ENCODE peak calls at places on chromosome 11, in four cellular contexts. One of them, this sample, is unnamed.

GRCh38 chr11:102850973-102851745 is 7.8 kb upstream of the MMP3 start:
- DNase-seq in lower lobe of right lung: no peak
- DNase-seq in left lung: no peak
- DNase-seq in GM10248: no peak
- DNase-seq in this sample: no peak

GRCh38 chr11:81644239-81644840 is 1089.3 kb downstream of the FAM181B start:
- DNase-seq in lower lobe of right lung: no peak
- DNase-seq in left lung: no peak
- DNase-seq in GM10248: peak
- DNase-seq in this sample: no peak

GRCh38 chr11:123742334-123742733 is 874 bp upstream of the ZNF202 start:
- DNase-seq in lower lobe of right lung: no peak
- DNase-seq in left lung: no peak
- DNase-seq in GM10248: no peak
- DNase-seq in this sample: no peak

GRCh38 chr11:134466909-134467567 is 55.0 kb upstream of the B3GAT1 start:
- DNase-seq in lower lobe of right lung: no peak
- DNase-seq in left lung: no peak
- DNase-seq in GM10248: no peak
- DNase-seq in this sample: no peak

GRCh38 chr11:12914401-12914912 is 94.7 kb upstream of the RASSF10 start:
- DNase-seq in lower lobe of right lung: peak
- DNase-seq in left lung: peak
- DNase-seq in GM10248: peak
- DNase-seq in this sample: no peak

GRCh38 chr11:116881153-116881552 is 43.7 kb upstream of the APOA1 start:
- DNase-seq in lower lobe of right lung: no peak
- DNase-seq in left lung: no peak
- DNase-seq in GM10248: no peak
- DNase-seq in this sample: no peak

GRCh38 chr11:87137711-87138110 is 100.0 kb downstream of the TMEM135 start:
- DNase-seq in lower lobe of right lung: no peak
- DNase-seq in left lung: no peak
- DNase-seq in GM10248: no peak
- DNase-seq in this sample: no peak

GRCh38 chr11:88704505-88704904 is 361.3 kb downstream of the GRM5 start:
- DNase-seq in lower lobe of right lung: no peak
- DNase-seq in left lung: no peak
- DNase-seq in GM10248: no peak
- DNase-seq in this sample: no peak

GRCh38 chr11:57126766-57127400 is 54.9 kb upstream of the LRRC55 start:
- DNase-seq in lower lobe of right lung: no peak
- DNase-seq in left lung: no peak
- DNase-seq in GM10248: no peak
- DNase-seq in this sample: no peak

GRCh38 chr11:7605544-7605943 is 67.8 kb downstream of the CYB5R2 start:
- DNase-seq in lower lobe of right lung: no peak
- DNase-seq in left lung: no peak
- DNase-seq in GM10248: no peak
- DNase-seq in this sample: no peak

GRCh38 chr11:93842461-93842860 is 8.0 kb downstream of the VSTM5 start:
- DNase-seq in lower lobe of right lung: no peak
- DNase-seq in left lung: no peak
- DNase-seq in GM10248: no peak
- DNase-seq in this sample: no peak

GRCh38 chr11:70415642-70416395 is 17.5 kb downstream of the CTTN start:
- DNase-seq in lower lobe of right lung: no peak
- DNase-seq in left lung: no peak
- DNase-seq in GM10248: no peak
- DNase-seq in this sample: no peak

GRCh38 chr11:100383357-100383865 is 303.7 kb upstream of the ARHGAP42 start:
- DNase-seq in lower lobe of right lung: no peak
- DNase-seq in left lung: no peak
- DNase-seq in GM10248: no peak
- DNase-seq in this sample: no peak

GRCh38 chr11:62917906-62918502 is 3.2 kb downstream of the CHRM1 start:
- DNase-seq in lower lobe of right lung: peak
- DNase-seq in left lung: no peak
- DNase-seq in GM10248: no peak
- DNase-seq in this sample: no peak

GRCh38 chr11:42967653-42968052 is 344.1 kb upstream of the API5 start:
- DNase-seq in lower lobe of right lung: no peak
- DNase-seq in left lung: no peak
- DNase-seq in GM10248: no peak
- DNase-seq in this sample: no peak

GRCh38 chr11:33930317-33931021 is 38.6 kb upstream of the LMO2 start:
- DNase-seq in lower lobe of right lung: no peak
- DNase-seq in left lung: no peak
- DNase-seq in GM10248: no peak
- DNase-seq in this sample: no peak

GRCh38 chr11:128886401-128887119 is 4.6 kb upstream of the KCNJ5 start:
- DNase-seq in lower lobe of right lung: no peak
- DNase-seq in left lung: no peak
- DNase-seq in GM10248: no peak
- DNase-seq in this sample: no peak

DNA sequence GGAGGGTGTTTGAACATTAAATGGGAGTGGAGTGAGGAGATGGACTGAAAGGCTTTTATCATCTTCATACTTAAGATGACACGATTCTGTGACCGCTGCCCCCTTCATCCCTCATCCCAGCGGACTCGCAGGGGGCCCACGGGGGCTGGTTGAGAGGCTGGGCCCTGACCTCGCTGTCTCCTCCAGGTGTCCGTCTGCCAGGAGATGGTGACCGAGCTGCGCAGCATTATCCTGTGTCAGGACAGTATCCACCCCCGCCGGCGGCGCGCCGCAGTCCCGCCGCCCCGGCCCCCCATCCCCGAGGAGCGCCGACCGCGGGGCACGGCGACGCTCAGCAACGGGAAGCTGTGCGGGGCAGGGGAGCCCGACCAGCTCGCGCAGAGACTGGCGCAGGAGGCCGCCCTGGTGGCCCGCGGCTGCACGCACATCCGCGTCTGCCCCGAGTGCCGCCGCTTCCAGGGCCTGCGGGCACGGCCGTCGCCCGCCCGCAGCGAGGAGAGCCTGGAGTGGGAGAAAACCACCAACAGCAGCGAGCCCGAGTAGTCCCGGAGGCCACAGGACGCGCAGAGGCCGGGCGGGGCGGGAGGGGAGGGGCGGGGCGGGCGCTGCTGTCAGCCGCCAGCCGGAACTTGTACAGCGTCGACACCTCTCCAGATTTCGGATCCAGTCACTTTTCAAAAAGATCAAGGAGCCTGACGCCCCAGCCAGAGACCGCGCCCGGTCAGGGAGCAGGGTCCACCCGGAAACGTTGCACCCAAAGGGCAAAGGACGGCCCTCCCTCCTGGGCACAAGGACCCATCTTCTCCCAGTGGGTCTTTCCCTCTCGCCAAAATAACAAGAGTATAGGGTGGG is 38.0 kb upstream of the TBCEL start:
- DNase-seq in lower lobe of right lung: peak
- DNase-seq in left lung: peak
- DNase-seq in GM10248: peak
- DNase-seq in this sample: no peak
- TF ChIP-seq CTCF in lower lobe of right lung: peak
- TF ChIP-seq CTCF in left lung: peak
- TF ChIP-seq CTCF in GM10248: peak
- TF ChIP-seq CTCF in this sample: no peak

DNA sequence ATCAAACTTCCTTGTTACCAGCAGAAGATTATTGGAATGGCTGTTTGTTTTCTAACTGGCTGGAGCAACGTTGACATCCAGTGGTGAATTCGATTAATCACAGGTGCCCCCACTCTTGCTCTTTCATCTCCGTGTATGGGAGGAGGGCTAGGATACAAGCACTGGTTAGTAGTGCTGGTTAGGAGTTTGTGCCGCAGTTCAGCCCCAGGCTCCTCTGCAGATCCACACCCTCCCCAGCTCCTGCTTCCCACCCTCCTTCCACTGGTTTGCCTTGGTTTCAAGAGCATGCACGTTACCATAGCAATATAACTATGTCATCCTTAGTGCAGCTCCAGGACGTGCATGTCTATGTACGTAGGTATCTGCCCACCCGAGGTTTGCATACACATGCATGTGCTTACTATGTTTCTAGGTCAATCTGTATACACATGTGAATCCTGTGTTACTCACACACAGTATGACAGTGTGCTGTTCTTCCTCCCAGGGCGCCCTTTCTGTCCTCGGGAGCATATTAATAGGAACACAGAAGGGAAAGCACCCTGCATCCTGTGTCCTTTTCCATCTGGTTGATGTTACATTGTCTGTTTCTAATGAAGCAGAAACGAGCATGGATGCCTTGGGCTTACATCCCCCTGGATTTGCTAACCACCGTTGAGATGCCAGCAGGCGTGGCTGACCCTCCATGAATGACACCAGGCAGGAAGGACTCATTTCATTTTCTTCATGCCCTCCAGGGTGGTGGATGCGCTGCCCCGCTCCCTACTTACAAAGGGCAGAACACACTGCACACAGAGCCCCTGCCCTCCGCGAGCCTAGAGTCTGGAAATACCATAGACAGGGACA is 539.2 kb downstream of the OPCML start:
- DNase-seq in lower lobe of right lung: no peak
- DNase-seq in left lung: no peak
- DNase-seq in GM10248: no peak
- DNase-seq in this sample: no peak
- TF ChIP-seq CTCF in lower lobe of right lung: no peak
- TF ChIP-seq CTCF in left lung: no peak
- TF ChIP-seq CTCF in GM10248: no peak
- TF ChIP-seq CTCF in this sample: no peak

DNA sequence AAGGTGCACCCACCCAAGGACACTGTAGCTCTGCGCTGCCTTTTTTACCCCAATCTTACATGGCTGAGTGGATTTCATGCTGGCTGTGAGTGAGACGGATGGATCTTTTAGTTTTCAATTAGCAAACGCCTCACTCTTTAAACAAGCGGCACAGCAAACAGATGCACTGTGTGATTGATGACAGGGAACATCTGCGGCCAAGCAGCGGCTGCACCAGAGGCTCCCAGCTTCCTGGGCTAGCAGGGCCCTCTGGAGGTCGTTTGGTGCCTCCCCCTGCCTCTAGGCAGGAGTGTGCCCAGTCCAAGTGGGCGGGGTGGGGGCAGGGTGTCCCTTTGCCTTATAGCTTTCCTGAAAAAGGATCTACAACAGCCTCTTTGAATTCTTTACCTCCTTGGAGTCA is 2.1 kb upstream of the DRD2 start:
- DNase-seq in lower lobe of right lung: no peak
- DNase-seq in left lung: no peak
- DNase-seq in GM10248: no peak
- DNase-seq in this sample: no peak
- TF ChIP-seq CTCF in lower lobe of right lung: no peak
- TF ChIP-seq CTCF in left lung: no peak
- TF ChIP-seq CTCF in GM10248: peak
- TF ChIP-seq CTCF in this sample: no peak

DNA sequence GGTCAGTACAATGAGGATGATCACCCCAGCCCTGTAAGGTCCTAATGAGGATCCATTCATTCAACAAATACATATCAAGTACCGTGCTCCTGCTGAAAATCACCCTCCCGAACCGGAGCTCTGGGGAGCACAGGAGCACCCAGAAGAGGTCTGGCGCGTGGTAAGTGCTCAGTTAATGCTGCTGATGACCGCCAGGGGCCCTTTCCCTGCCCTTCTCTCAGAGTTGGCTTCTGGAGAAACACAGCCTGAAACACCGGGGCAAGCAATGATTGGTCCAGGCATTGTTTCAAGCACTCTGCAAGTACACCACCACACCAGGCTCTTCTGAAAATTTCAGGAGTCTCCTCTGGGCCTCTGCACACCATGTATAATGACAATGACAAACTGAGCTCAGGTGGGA is 3.8 kb upstream of the CCDC86 start:
- DNase-seq in lower lobe of right lung: no peak
- DNase-seq in left lung: no peak
- DNase-seq in GM10248: no peak
- DNase-seq in this sample: no peak
- TF ChIP-seq CTCF in lower lobe of right lung: no peak
- TF ChIP-seq CTCF in left lung: no peak
- TF ChIP-seq CTCF in GM10248: no peak
- TF ChIP-seq CTCF in this sample: no peak

GRCh38 chr11:120184371-120184945 is 26.4 kb upstream of the OAF start:
- DNase-seq in lower lobe of right lung: no peak
- DNase-seq in left lung: no peak
- DNase-seq in GM10248: no peak
- DNase-seq in this sample: no peak

GRCh38 chr11:120183701-120184141 is 27.1 kb upstream of the OAF start:
- DNase-seq in lower lobe of right lung: no peak
- DNase-seq in left lung: no peak
- DNase-seq in GM10248: no peak
- DNase-seq in this sample: no peak

GRCh38 chr11:120182357-120182756 is 28.5 kb upstream of the OAF start:
- DNase-seq in lower lobe of right lung: no peak
- DNase-seq in left lung: no peak
- DNase-seq in GM10248: no peak
- DNase-seq in this sample: no peak

GRCh38 chr11:120181446-120181992 is 29.3 kb upstream of the OAF start:
- DNase-seq in lower lobe of right lung: no peak
- DNase-seq in left lung: no peak
- DNase-seq in GM10248: no peak
- DNase-seq in this sample: no peak

DNA sequence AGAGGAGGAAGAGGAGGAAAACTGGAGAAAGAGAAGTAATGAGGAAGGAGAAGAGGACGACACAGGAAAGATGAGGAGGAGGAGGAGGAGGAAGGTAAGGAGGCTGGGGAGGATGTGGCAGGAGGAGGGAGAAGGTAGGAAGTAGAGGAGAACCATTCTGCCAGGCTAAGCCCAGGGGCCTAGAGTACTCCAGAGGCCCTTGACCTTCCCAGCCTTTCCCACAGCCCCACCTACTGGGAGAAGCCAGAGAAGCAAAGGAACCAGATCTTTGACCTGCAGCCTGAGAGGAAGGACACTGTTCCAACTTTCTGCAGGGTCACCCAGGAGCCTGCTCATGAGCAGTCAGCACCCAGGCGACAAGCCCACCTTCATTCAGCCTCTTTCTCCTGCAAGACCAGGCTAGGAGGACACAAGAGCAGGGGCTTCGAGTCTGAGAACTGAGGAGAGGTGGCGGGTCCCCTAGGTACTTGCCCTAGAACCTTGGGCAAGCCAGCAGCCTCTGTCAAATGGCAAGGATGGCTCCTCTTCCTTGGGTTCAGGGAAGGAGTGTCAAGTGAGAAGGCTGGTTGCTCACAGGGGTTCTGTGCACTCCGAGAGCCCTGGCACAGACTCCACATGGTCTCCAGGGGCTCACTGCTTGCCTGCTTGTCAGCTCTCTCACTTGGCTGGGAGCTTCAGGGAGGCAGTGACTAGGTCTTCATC is 27.9 kb upstream of the OAF start:
- DNase-seq in lower lobe of right lung: no peak
- DNase-seq in left lung: no peak
- DNase-seq in GM10248: no peak
- DNase-seq in this sample: peak
- TF ChIP-seq CTCF in lower lobe of right lung: peak
- TF ChIP-seq CTCF in left lung: peak
- TF ChIP-seq CTCF in GM10248: peak
- TF ChIP-seq CTCF in this sample: no peak